ENCODE peak calls at places on chromosomes 16 and 17, in six cellular contexts. V, X, Z, G, T and N are unnamed samples.
A peak's percentile ranks its signal among the peaks of the same experiment; 100 is the strongest.

GRCh38 chr17:43851744-43852143 is 4.8 kb downstream of the CD300LG start:
- DNase-seq in V (no peak), X (no peak), Z (no peak), G (no peak), T (no peak), N (no peak)

GRCh38 chr17:76551685-76552084 is 11.8 kb downstream of the PRCD start:
- DNase-seq in V (no peak), X (no peak), Z (no peak), G (no peak), T (no peak), N (no peak)

GRCh38 chr17:27768858-27769410 is 31.4 kb downstream of the NOS2 start:
- DNase-seq in V (no peak), X (no peak), Z (no peak), G (no peak), T (no peak), N (no peak)

GRCh38 chr16:1414532-1415265 is at the start of gene UNKL:
- DNase-seq in V (peak; percentile 65), X (peak; percentile 33), Z (no peak), G (peak; percentile 55), T (peak; percentile 56), N (peak; percentile 91)

GRCh38 chr16:24844101-24845030 is 1.4 kb upstream of the SLC5A11 start:
- DNase-seq in V (peak; percentile 47), X (no peak), Z (no peak), G (peak; percentile 93), T (no peak), N (no peak)

GRCh38 chr17:50213026-50214015 is 11.9 kb upstream of the COL1A1 start:
- DNase-seq in V (no peak), X (no peak), Z (no peak), G (peak; percentile 37), T (no peak), N (no peak)

GRCh38 chr17:40901981-40902862 is 17.2 kb upstream of the KRT20 start:
- DNase-seq in V (peak; percentile 64), X (peak; percentile 79), Z (no peak), G (peak; percentile 95), T (peak; percentile 38), N (no peak)

GRCh38 chr16:12584488-12585233 is 219.0 kb downstream of the CPPED1 start:
- DNase-seq in V (no peak), X (no peak), Z (no peak), G (no peak), T (no peak), N (no peak)

GRCh38 chr16:15830832-15831451 is 25.9 kb downstream of the MYH11 start:
- DNase-seq in V (no peak), X (no peak), Z (no peak), G (no peak), T (no peak), N (no peak)

GRCh38 chr16:15765880-15766279 is 90.9 kb downstream of the MYH11 start:
- DNase-seq in V (peak; percentile 36), X (peak; percentile 23), Z (no peak), G (peak; percentile 58), T (peak; percentile 34), N (peak; percentile 53)

GRCh38 chr17:7020894-7021664 is 1.8 kb upstream of the BCL6B start:
- DNase-seq in V (no peak), X (no peak), Z (no peak), G (no peak), T (no peak), N (no peak)